ENCODE peak calls at places on chromosome 11, in seven cellular contexts. Q is GM23338; L is HT1080; X is T-helper 2 cell; Z is activated CD4-positive, alpha-beta T cell treated with anti-CD3 and anti-CD28 coated beads, Interleukin-2, amount 50 U/mL, for 4 hours; P is central memory CD4-positive, alpha-beta T cell; U is GM13977. O is an unnamed sample.
A peak's percentile ranks its signal among the peaks of the same experiment; 100 is the strongest.

GRCh38 chr11:125886997-125887372 is 483 bp upstream of the HYLS1 start:
- DNase-seq in Q (peak; percentile 70), L (no peak), X (peak; percentile 18), Z (peak; percentile 22), P (no peak), U (peak; percentile 33), O (peak; percentile 43)

GRCh38 chr11:75090778-75091177 is 5.9 kb downstream of the OR2AT4 start:
- DNase-seq in Q (no peak), L (no peak), X (no peak), Z (no peak), P (no peak), U (no peak), O (no peak)

GRCh38 chr11:119421941-119422504 is 949 bp downstream of the THY1 start:
- DNase-seq in Q (peak; percentile 52), L (no peak), X (no peak), Z (no peak), P (no peak), U (no peak), O (no peak)

GRCh38 chr11:1922411-1923113 is 3.1 kb downstream of the TNNT3 start:
- DNase-seq in Q (no peak), L (no peak), X (no peak), Z (no peak), P (no peak), U (peak; percentile 29), O (no peak)

GRCh38 chr11:86274503-86274902 is 27.5 kb upstream of the HIKESHI start:
- DNase-seq in Q (peak; percentile 88), L (no peak), X (no peak), Z (no peak), P (no peak), U (no peak), O (no peak)

GRCh38 chr11:14386895-14387480 is 28.0 kb upstream of the RRAS2 start:
- DNase-seq in Q (peak; percentile 90), L (no peak), X (no peak), Z (no peak), P (no peak), U (no peak), O (no peak)

GRCh38 chr11:58866788-58867187 is 22.3 kb upstream of the GLYATL2 start:
- DNase-seq in Q (no peak), L (peak; percentile 62), X (no peak), Z (no peak), P (no peak), U (no peak), O (no peak)

GRCh38 chr11:133951484-133952198 is 5.1 kb downstream of the IGSF9B start:
- DNase-seq in Q (peak; percentile 74), L (peak; percentile 27), X (no peak), Z (no peak), P (no peak), U (no peak), O (no peak)

GRCh38 chr11:609355-609811 is 6.4 kb downstream of the IRF7 start:
- DNase-seq in Q (no peak), L (no peak), X (no peak), Z (no peak), P (no peak), U (no peak), O (peak; percentile 21)

GRCh38 chr11:118152552-118153471 is at the start of gene SCN4B:
- DNase-seq in Q (peak; percentile 92), L (no peak), X (no peak), Z (no peak), P (no peak), U (peak; percentile 69), O (no peak)

GRCh38 chr11:119694334-119694733 is 34.7 kb downstream of the NECTIN1 start:
- DNase-seq in Q (no peak), L (peak; percentile 18), X (no peak), Z (no peak), P (no peak), U (peak; percentile 67), O (no peak)

GRCh38 chr11:118975771-118976709 is 4.5 kb downstream of the FOXR1 start:
- DNase-seq in Q (no peak), L (no peak), X (no peak), Z (no peak), P (no peak), U (no peak), O (no peak)

GRCh38 chr11:13166036-13166435 is 111.6 kb upstream of the BMAL1 start:
- DNase-seq in Q (no peak), L (no peak), X (no peak), Z (no peak), P (no peak), U (no peak), O (no peak)

GRCh38 chr11:26442131-26442530 is 110.2 kb downstream of the ANO3 start:
- DNase-seq in Q (no peak), L (peak; percentile 31), X (no peak), Z (no peak), P (no peak), U (no peak), O (no peak)

GRCh38 chr11:19938051-19938856 is 222.0 kb downstream of the DBX1 start:
- DNase-seq in Q (peak; percentile 79), L (peak; percentile 71), X (no peak), Z (no peak), P (no peak), U (peak; percentile 66), O (no peak)

GRCh38 chr11:28654191-28654590 is 546.0 kb downstream of the METTL15 start:
- DNase-seq in Q (no peak), L (no peak), X (no peak), Z (no peak), P (no peak), U (no peak), O (no peak)

GRCh38 chr11:203945-204586 is 3.1 kb downstream of the BET1L start:
- DNase-seq in Q (no peak), L (no peak), X (no peak), Z (no peak), P (no peak), U (no peak), O (peak; percentile 13)

GRCh38 chr11:2295971-2296912 is 5.5 kb downstream of the C11orf21 start:
- DNase-seq in Q (no peak), L (no peak), X (no peak), Z (no peak), P (no peak), U (no peak), O (no peak)

GRCh38 chr11:128908391-128909246 is 17.5 kb downstream of the KCNJ5 start:
- DNase-seq in Q (no peak), L (peak; percentile 81), X (no peak), Z (no peak), P (no peak), U (no peak), O (no peak)

GRCh38 chr11:60777572-60777971 is 7.6 kb upstream of the MS4A10 start:
- DNase-seq in Q (no peak), L (peak; percentile 72), X (no peak), Z (no peak), P (no peak), U (no peak), O (no peak)

GRCh38 chr11:14908214-14908880 is 16.3 kb upstream of the CYP2R1 start:
- DNase-seq in Q (peak; percentile 70), L (no peak), X (no peak), Z (peak; percentile 19), P (no peak), U (peak; percentile 45), O (peak; percentile 57)

GRCh38 chr11:64632237-64632636 is 41.2 kb downstream of the SLC22A12 start:
- DNase-seq in Q (no peak), L (no peak), X (no peak), Z (no peak), P (no peak), U (no peak), O (no peak)

GRCh38 chr11:1650034-1650917 is 20.7 kb downstream of the KRTAP5-5 start:
- DNase-seq in Q (peak; percentile 34), L (no peak), X (no peak), Z (no peak), P (no peak), U (no peak), O (no peak)

GRCh38 chr11:84686726-84687125 is 940.4 kb downstream of the DLG2 start:
- DNase-seq in Q (peak; percentile 13), L (peak; percentile 25), X (no peak), Z (no peak), P (no peak), U (no peak), O (no peak)

GRCh38 chr11:2301631-2302272 is at the start of the genes C11orf21 and TSPAN32:
- DNase-seq in Q (no peak), L (peak; percentile 68), X (no peak), Z (no peak), P (peak; percentile 73), U (peak; percentile 75), O (peak; percentile 68)